ENCODE peak calls at places on chromosomes 2 and 18, in seven cellular contexts. One of them, this sample, is unnamed.

GRCh38 chr2:230230087-230230486 is 4.6 kb downstream of the SP140 start:
- DNase-seq in NCI-H774: no peak
- DNase-seq in occipital lobe: no peak
- DNase-seq in activated T-cell treated with anti-CD3 and anti-CD28 coated beads, Interleukin-2, amount 50 U/mL, for 24 hours: no peak
- DNase-seq in WTC11: no peak
- DNase-seq in right cardiac atrium: no peak
- DNase-seq in adipocyte: no peak
- DNase-seq in this sample: no peak

GRCh38 chr18:25351773-25352628 is at the start of gene ZNF521:
- DNase-seq in NCI-H774: peak
- DNase-seq in occipital lobe: peak
- DNase-seq in activated T-cell treated with anti-CD3 and anti-CD28 coated beads, Interleukin-2, amount 50 U/mL, for 24 hours: peak
- DNase-seq in WTC11: peak
- DNase-seq in right cardiac atrium: peak
- DNase-seq in adipocyte: peak
- DNase-seq in this sample: peak

GRCh38 chr2:9112079-9112721 is 94.4 kb upstream of the ASAP2 start:
- DNase-seq in NCI-H774: no peak
- DNase-seq in occipital lobe: peak
- DNase-seq in activated T-cell treated with anti-CD3 and anti-CD28 coated beads, Interleukin-2, amount 50 U/mL, for 24 hours: no peak
- DNase-seq in WTC11: no peak
- DNase-seq in right cardiac atrium: peak
- DNase-seq in adipocyte: peak
- DNase-seq in this sample: no peak

GRCh38 chr2:134225173-134225572 is 28.7 kb upstream of the MGAT5 start:
- DNase-seq in NCI-H774: no peak
- DNase-seq in occipital lobe: no peak
- DNase-seq in activated T-cell treated with anti-CD3 and anti-CD28 coated beads, Interleukin-2, amount 50 U/mL, for 24 hours: no peak
- DNase-seq in WTC11: no peak
- DNase-seq in right cardiac atrium: no peak
- DNase-seq in adipocyte: no peak
- DNase-seq in this sample: no peak

GRCh38 chr18:36388310-36388709 is 90.8 kb downstream of the FHOD3 start:
- DNase-seq in NCI-H774: no peak
- DNase-seq in occipital lobe: no peak
- DNase-seq in activated T-cell treated with anti-CD3 and anti-CD28 coated beads, Interleukin-2, amount 50 U/mL, for 24 hours: no peak
- DNase-seq in WTC11: no peak
- DNase-seq in right cardiac atrium: no peak
- DNase-seq in adipocyte: no peak
- DNase-seq in this sample: no peak

GRCh38 chr18:26342646-26343045 is 116.4 kb downstream of the TAF4B start:
- DNase-seq in NCI-H774: no peak
- DNase-seq in occipital lobe: no peak
- DNase-seq in activated T-cell treated with anti-CD3 and anti-CD28 coated beads, Interleukin-2, amount 50 U/mL, for 24 hours: no peak
- DNase-seq in WTC11: no peak
- DNase-seq in right cardiac atrium: no peak
- DNase-seq in adipocyte: no peak
- DNase-seq in this sample: no peak

GRCh38 chr18:78487649-78488048 is 492.0 kb upstream of the SALL3 start:
- DNase-seq in NCI-H774: no peak
- DNase-seq in occipital lobe: no peak
- DNase-seq in activated T-cell treated with anti-CD3 and anti-CD28 coated beads, Interleukin-2, amount 50 U/mL, for 24 hours: no peak
- DNase-seq in WTC11: no peak
- DNase-seq in right cardiac atrium: no peak
- DNase-seq in adipocyte: no peak
- DNase-seq in this sample: no peak

GRCh38 chr18:51614033-51614432 is 416.6 kb upstream of the MEX3C start:
- DNase-seq in NCI-H774: no peak
- DNase-seq in occipital lobe: no peak
- DNase-seq in activated T-cell treated with anti-CD3 and anti-CD28 coated beads, Interleukin-2, amount 50 U/mL, for 24 hours: no peak
- DNase-seq in WTC11: no peak
- DNase-seq in right cardiac atrium: no peak
- DNase-seq in adipocyte: peak
- DNase-seq in this sample: no peak

GRCh38 chr2:37829202-37829601 is 95.9 kb upstream of the RMDN2 start:
- DNase-seq in NCI-H774: no peak
- DNase-seq in occipital lobe: no peak
- DNase-seq in activated T-cell treated with anti-CD3 and anti-CD28 coated beads, Interleukin-2, amount 50 U/mL, for 24 hours: no peak
- DNase-seq in WTC11: no peak
- DNase-seq in right cardiac atrium: peak
- DNase-seq in adipocyte: peak
- DNase-seq in this sample: no peak

This sample was measured in Karpas-422.